ENCODE peak calls at places on chromosomes 16 and 17, in eight cellular contexts. N is skeletal muscle cell, X is HEK293T, Z is EH, R is left ventricle myocardium inferior, P is KG1, I is stomach, T is NCI-H1436. D is an unnamed sample.
A peak's percentile ranks its signal among the peaks of the same experiment; 100 is the strongest.

GRCh38 chr17:70563301-70563820 is 394.0 kb downstream of the KCNJ2 start:
- DNase-seq in N (peak; percentile 33), X (no peak), Z (no peak), R (peak; percentile 19), P (no peak), I (no peak), T (peak; percentile 23), D (peak; percentile 15)

GRCh38 chr16:48496571-48497095 is 111.4 kb upstream of the SIAH1 start:
- DNase-seq in N (no peak), X (no peak), Z (no peak), R (no peak), P (no peak), I (no peak), T (no peak), D (no peak)

GRCh38 chr16:396199-396598 is 800 bp upstream of the NME4 start:
- DNase-seq in N (no peak), X (no peak), Z (no peak), R (no peak), P (no peak), I (no peak), T (no peak), D (no peak)

GRCh38 chr17:14214271-14214670 is 22.4 kb downstream of the CDRT15 start:
- DNase-seq in N (no peak), X (no peak), Z (peak; percentile 70), R (no peak), P (no peak), I (no peak), T (no peak), D (no peak)

GRCh38 chr17:78979780-78980623 is at the start of gene LGALS3BP:
- DNase-seq in N (peak; percentile 46), X (no peak), Z (peak; percentile 80), R (peak; percentile 77), P (no peak), I (peak; percentile 77), T (peak; percentile 95), D (peak; percentile 97)

GRCh38 chr16:71414038-71414437 is 27.8 kb downstream of the TLE7 start:
- DNase-seq in N (no peak), X (no peak), Z (no peak), R (no peak), P (no peak), I (no peak), T (no peak), D (no peak)

GRCh38 chr17:4542003-4542725 is 13.0 kb downstream of the MYBBP1A start:
- DNase-seq in N (no peak), X (no peak), Z (no peak), R (no peak), P (no peak), I (no peak), T (no peak), D (no peak)

GRCh38 chr17:68349157-68349556 is 57.9 kb downstream of the ARSG start:
- DNase-seq in N (no peak), X (no peak), Z (no peak), R (no peak), P (no peak), I (no peak), T (no peak), D (no peak)

GRCh38 chr17:17813055-17813724 is 23.6 kb downstream of the SREBF1 start:
- DNase-seq in N (no peak), X (no peak), Z (no peak), R (no peak), P (no peak), I (no peak), T (no peak), D (no peak)

GRCh38 chr17:63558441-63558840 is 8.2 kb downstream of the DCAF7 start:
- DNase-seq in N (no peak), X (no peak), Z (no peak), R (no peak), P (no peak), I (no peak), T (no peak), D (no peak)

GRCh38 chr16:29007865-29008593 is 23.2 kb downstream of the LAT start:
- DNase-seq in N (no peak), X (peak; percentile 3), Z (peak; percentile 74), R (no peak), P (peak; percentile 25), I (no peak), T (no peak), D (no peak)

GRCh38 chr17:28133562-28133970 is 91.1 kb downstream of the NLK start:
- DNase-seq in N (no peak), X (no peak), Z (peak; percentile 93), R (no peak), P (no peak), I (no peak), T (no peak), D (no peak)

GRCh38 chr17:76268991-76269981 is 4.1 kb downstream of the UBALD2 start:
- DNase-seq in N (no peak), X (no peak), Z (no peak), R (no peak), P (no peak), I (no peak), T (no peak), D (no peak)

GRCh38 chr16:57091200-57091989 is 988 bp upstream of the CPNE2 start:
- DNase-seq in N (no peak), X (peak; percentile 38), Z (peak; percentile 67), R (peak; percentile 40), P (no peak), I (peak; percentile 33), T (peak; percentile 29), D (no peak)

GRCh38 chr16:88941051-88941932 is 35.7 kb downstream of the CBFA2T3 start:
- DNase-seq in N (no peak), X (peak; percentile 35), Z (no peak), R (peak; percentile 66), P (no peak), I (peak; percentile 41), T (peak; percentile 47), D (no peak)

GRCh38 chr17:75830168-75831031 is 13.8 kb downstream of the UNC13D start:
- DNase-seq in N (no peak), X (peak; percentile 73), Z (no peak), R (no peak), P (no peak), I (no peak), T (peak; percentile 9), D (peak; percentile 70)

GRCh38 chr16:88781140-88782077 is 3.6 kb downstream of the PIEZO1 start:
- DNase-seq in N (no peak), X (no peak), Z (no peak), R (no peak), P (peak; percentile 33), I (no peak), T (no peak), D (no peak)

GRCh38 chr17:21243516-21244303 is 9.5 kb downstream of the NATD1 start:
- DNase-seq in N (no peak), X (no peak), Z (no peak), R (no peak), P (no peak), I (no peak), T (no peak), D (no peak)

GRCh38 chr17:77194179-77194578 is 53.4 kb downstream of the SEC14L1 start:
- DNase-seq in N (no peak), X (no peak), Z (no peak), R (no peak), P (no peak), I (no peak), T (no peak), D (no peak)

GRCh38 chr17:49576121-49576905 is 642 bp downstream of the NXPH3 start:
- DNase-seq in N (no peak), X (peak; percentile 73), Z (peak; percentile 80), R (peak; percentile 66), P (no peak), I (no peak), T (peak; percentile 42), D (no peak)

GRCh38 chr16:4313563-4314531 is 2.0 kb upstream of the GLIS2 start:
- DNase-seq in N (no peak), X (peak; percentile 80), Z (no peak), R (no peak), P (no peak), I (peak; percentile 72), T (no peak), D (peak; percentile 31)

GRCh38 chr17:50899005-50899460 is 32.9 kb upstream of the TOB1 start:
- DNase-seq in N (no peak), X (no peak), Z (no peak), R (no peak), P (no peak), I (no peak), T (no peak), D (no peak)

GRCh38 chr16:11402051-11402744 is 56.9 kb downstream of the RMI2 start:
- DNase-seq in N (no peak), X (no peak), Z (no peak), R (peak; percentile 46), P (no peak), I (no peak), T (no peak), D (no peak)

GRCh38 chr16:89697616-89698331 is 3.7 kb downstream of the SPATA2L start:
- DNase-seq in N (no peak), X (no peak), Z (no peak), R (no peak), P (no peak), I (no peak), T (no peak), D (no peak)

GRCh38 chr16:81901483-81901882 is 109.8 kb downstream of the SDR42E1 start:
- DNase-seq in N (no peak), X (no peak), Z (peak; percentile 22), R (no peak), P (no peak), I (peak; percentile 71), T (no peak), D (no peak)

GRCh38 chr16:22671301-22672076 is 142.5 kb upstream of the HS3ST2 start:
- DNase-seq in N (no peak), X (no peak), Z (peak; percentile 59), R (no peak), P (no peak), I (no peak), T (no peak), D (no peak)

GRCh38 chr17:57284984-57285646 is 28.8 kb downstream of the MSI2 start:
- DNase-seq in N (no peak), X (no peak), Z (no peak), R (no peak), P (peak; percentile 56), I (no peak), T (no peak), D (no peak)

GRCh38 chr16:3256146-3256875 is at the start of gene MEFV:
- DNase-seq in N (no peak), X (no peak), Z (peak; percentile 3), R (no peak), P (no peak), I (no peak), T (no peak), D (no peak)

GRCh38 chr17:8150194-8151119 is 1.7 kb downstream of the PER1 start:
- DNase-seq in N (no peak), X (no peak), Z (no peak), R (no peak), P (no peak), I (no peak), T (no peak), D (no peak)

D was measured in small intestine.